ENCODE peak calls at places on chromosomes 1 and 21, in five cellular contexts. One of them, this sample, is unnamed.

GRCh38 chr1:15668089-15668754 is 15.9 kb upstream of the PLEKHM2 start:
- DNase-seq in psoas muscle: no peak
- DNase-seq in lower lobe of right lung: no peak
- DNase-seq in uterus: no peak
- DNase-seq in fibroblast of mammary gland: no peak
- DNase-seq in this sample: no peak

GRCh38 chr1:156262461-156263287 is 14.8 kb upstream of the PAQR6 start:
- DNase-seq in psoas muscle: no peak
- DNase-seq in lower lobe of right lung: no peak
- DNase-seq in uterus: no peak
- DNase-seq in fibroblast of mammary gland: peak
- DNase-seq in this sample: peak

GRCh38 chr1:29746076-29746665 is 509.8 kb downstream of the PTPRU start:
- DNase-seq in psoas muscle: no peak
- DNase-seq in lower lobe of right lung: no peak
- DNase-seq in uterus: no peak
- DNase-seq in fibroblast of mammary gland: no peak
- DNase-seq in this sample: no peak

GRCh38 chr1:26126321-26127084 is 14.9 kb downstream of the PDIK1L start:
- DNase-seq in psoas muscle: no peak
- DNase-seq in lower lobe of right lung: no peak
- DNase-seq in uterus: no peak
- DNase-seq in fibroblast of mammary gland: peak
- DNase-seq in this sample: peak

GRCh38 chr1:65075123-65075976 is 72.7 kb upstream of the AK4 start:
- DNase-seq in psoas muscle: no peak
- DNase-seq in lower lobe of right lung: no peak
- DNase-seq in uterus: peak
- DNase-seq in fibroblast of mammary gland: peak
- DNase-seq in this sample: peak

GRCh38 chr1:214332950-214333798 is 52.2 kb downstream of the SMYD2 start:
- DNase-seq in psoas muscle: peak
- DNase-seq in lower lobe of right lung: no peak
- DNase-seq in uterus: peak
- DNase-seq in fibroblast of mammary gland: peak
- DNase-seq in this sample: peak

GRCh38 chr1:147591246-147591891 is 50.1 kb downstream of the BCL9 start:
- DNase-seq in psoas muscle: no peak
- DNase-seq in lower lobe of right lung: no peak
- DNase-seq in uterus: no peak
- DNase-seq in fibroblast of mammary gland: no peak
- DNase-seq in this sample: no peak

GRCh38 chr21:38036016-38036415 is 119.8 kb upstream of the KCNJ6 start:
- DNase-seq in psoas muscle: no peak
- DNase-seq in lower lobe of right lung: no peak
- DNase-seq in uterus: no peak
- DNase-seq in fibroblast of mammary gland: no peak
- DNase-seq in this sample: no peak

GRCh38 chr21:26064506-26064905 is 106.1 kb downstream of the APP start:
- DNase-seq in psoas muscle: no peak
- DNase-seq in lower lobe of right lung: no peak
- DNase-seq in uterus: no peak
- DNase-seq in fibroblast of mammary gland: no peak
- DNase-seq in this sample: no peak

GRCh38 chr1:4023678-4024077 is 123.6 kb upstream of the C1orf174 start:
- DNase-seq in psoas muscle: no peak
- DNase-seq in lower lobe of right lung: no peak
- DNase-seq in uterus: no peak
- DNase-seq in fibroblast of mammary gland: no peak
- DNase-seq in this sample: no peak

GRCh38 chr1:151596166-151596933 is 15.5 kb upstream of the SNX27 start:
- DNase-seq in psoas muscle: no peak
- DNase-seq in lower lobe of right lung: no peak
- DNase-seq in uterus: no peak
- DNase-seq in fibroblast of mammary gland: no peak
- DNase-seq in this sample: no peak

GRCh38 chr1:231242516-231243198 is 1.6 kb downstream of the GNPAT start:
- DNase-seq in psoas muscle: no peak
- DNase-seq in lower lobe of right lung: no peak
- DNase-seq in uterus: no peak
- DNase-seq in fibroblast of mammary gland: peak
- DNase-seq in this sample: no peak

GRCh38 chr1:93180723-93181613 is at the start of gene CCDC18:
- DNase-seq in psoas muscle: no peak
- DNase-seq in lower lobe of right lung: no peak
- DNase-seq in uterus: no peak
- DNase-seq in fibroblast of mammary gland: peak
- DNase-seq in this sample: no peak

GRCh38 chr21:46216132-46216747 is 12.3 kb downstream of the LSS start:
- DNase-seq in psoas muscle: no peak
- DNase-seq in lower lobe of right lung: no peak
- DNase-seq in uterus: peak
- DNase-seq in fibroblast of mammary gland: no peak
- DNase-seq in this sample: no peak

GRCh38 chr21:46215436-46216131 is 13.0 kb downstream of the LSS start:
- DNase-seq in psoas muscle: no peak
- DNase-seq in lower lobe of right lung: no peak
- DNase-seq in uterus: peak
- DNase-seq in fibroblast of mammary gland: no peak
- DNase-seq in this sample: no peak

GRCh38 chr21:46212721-46213484 is 15.7 kb downstream of the LSS start:
- DNase-seq in psoas muscle: no peak
- DNase-seq in lower lobe of right lung: peak
- DNase-seq in uterus: peak
- DNase-seq in fibroblast of mammary gland: no peak
- DNase-seq in this sample: no peak

GRCh38 chr21:46213620-46214286 is 14.8 kb downstream of the LSS start:
- DNase-seq in psoas muscle: no peak
- DNase-seq in lower lobe of right lung: no peak
- DNase-seq in uterus: peak
- DNase-seq in fibroblast of mammary gland: no peak
- DNase-seq in this sample: no peak

DNA sequence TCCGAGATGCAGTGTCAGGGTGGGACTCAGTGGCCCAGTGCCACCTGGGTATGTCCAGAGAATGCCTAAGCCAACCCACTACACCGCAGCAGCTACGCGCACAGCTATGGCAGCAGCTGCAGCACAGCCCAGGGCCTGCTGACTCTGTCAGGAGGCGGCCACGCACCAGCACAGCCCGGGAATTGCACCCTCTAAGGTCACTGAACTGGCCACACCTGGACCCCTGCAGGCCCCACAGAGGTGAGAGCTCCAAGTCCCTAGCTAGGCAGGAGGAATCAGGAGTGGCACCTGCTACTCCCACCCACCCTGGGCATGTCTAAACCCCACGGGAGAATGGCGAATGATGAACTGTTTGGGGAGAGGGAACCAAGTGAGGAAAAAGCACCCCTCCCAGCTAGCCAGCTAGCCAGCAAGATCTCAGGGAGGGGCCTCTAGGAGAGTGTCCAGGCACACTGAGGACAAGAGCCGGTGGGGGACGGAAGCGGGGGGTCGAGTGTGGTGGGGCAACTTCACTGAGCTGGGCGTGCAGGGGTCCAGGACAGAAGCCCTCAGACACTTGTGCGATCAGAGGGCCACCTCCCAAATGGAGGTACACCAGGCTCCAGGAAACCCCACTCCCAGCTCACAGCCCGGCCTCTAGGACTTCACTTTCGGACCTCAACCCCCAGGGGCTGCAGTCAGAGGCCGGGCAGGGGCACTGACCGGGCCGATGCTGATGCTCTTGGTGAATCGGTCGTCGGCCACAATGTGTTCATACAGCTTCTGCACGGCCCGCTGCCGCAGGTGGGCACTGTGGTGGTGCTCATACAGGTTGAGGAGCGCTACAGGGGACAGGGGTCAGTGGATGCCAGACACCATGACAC is 13.9 kb downstream of the LSS start:
- DNase-seq in psoas muscle: no peak
- DNase-seq in lower lobe of right lung: peak
- DNase-seq in uterus: peak
- DNase-seq in fibroblast of mammary gland: no peak
- DNase-seq in this sample: no peak
- H3K4me3 ChIP-seq in psoas muscle: no peak
- H3K4me3 ChIP-seq in lower lobe of right lung: no peak
- H3K4me3 ChIP-seq in uterus: no peak
- H3K4me3 ChIP-seq in fibroblast of mammary gland: no peak
- H3K4me3 ChIP-seq in this sample: no peak

DNA sequence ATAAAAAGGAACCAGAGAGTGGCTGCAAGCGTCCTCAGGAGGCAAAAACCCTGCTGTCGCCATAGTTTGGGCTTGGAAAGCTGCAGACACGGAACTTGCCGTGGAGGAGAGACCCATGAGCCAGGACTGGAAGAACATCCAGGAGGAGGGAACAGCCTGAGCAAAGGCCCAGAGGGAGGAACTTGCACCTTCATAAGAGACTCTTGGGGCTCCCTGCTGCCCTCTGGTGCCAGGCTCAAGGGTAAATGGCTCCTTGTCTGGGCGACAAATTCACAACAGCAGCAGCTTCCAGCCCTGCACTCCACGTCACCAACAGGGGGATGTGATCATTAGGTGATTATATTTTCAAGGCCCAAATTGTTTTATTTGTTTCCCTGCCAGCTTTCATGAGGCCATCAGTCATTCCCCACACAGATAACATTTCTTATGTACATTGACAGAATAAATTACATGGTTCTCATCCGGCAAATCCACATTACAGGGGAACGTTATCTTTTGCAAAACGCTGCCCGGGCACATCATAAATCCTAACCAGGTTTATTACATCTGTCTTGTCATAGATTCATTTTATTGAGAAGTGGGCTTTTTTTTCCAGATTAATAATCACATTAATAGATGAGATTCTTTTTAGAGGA is 143.0 kb upstream of the GRIK3 start:
- DNase-seq in psoas muscle: no peak
- DNase-seq in lower lobe of right lung: peak
- DNase-seq in uterus: no peak
- DNase-seq in fibroblast of mammary gland: peak
- DNase-seq in this sample: no peak
- TF ChIP-seq CTCF in psoas muscle: peak
- TF ChIP-seq CTCF in lower lobe of right lung: peak
- TF ChIP-seq CTCF in uterus: no peak
- TF ChIP-seq CTCF in fibroblast of mammary gland: peak
- TF ChIP-seq CTCF in this sample: peak

DNA sequence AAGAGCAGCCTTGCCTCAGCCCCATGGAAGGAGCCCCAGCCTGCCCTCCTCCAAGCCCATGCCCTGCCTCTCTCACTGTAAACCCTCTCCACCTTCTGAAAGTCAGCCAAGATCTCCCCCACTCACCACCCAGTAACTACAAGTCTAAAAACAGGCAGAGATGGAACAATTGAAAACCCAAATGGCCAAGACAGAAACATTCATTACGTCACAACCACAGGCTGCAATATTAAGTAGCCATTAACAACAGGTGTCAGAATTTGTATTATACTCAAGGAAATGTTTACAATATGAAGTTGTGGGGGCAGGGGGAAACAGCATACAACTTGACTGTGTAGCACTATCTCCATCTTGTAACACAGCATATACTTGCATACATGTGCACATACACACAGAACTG is 2.4 kb downstream of the IRF6 start:
- DNase-seq in psoas muscle: no peak
- DNase-seq in lower lobe of right lung: no peak
- DNase-seq in uterus: no peak
- DNase-seq in fibroblast of mammary gland: no peak
- DNase-seq in this sample: no peak
- H3K4me3 ChIP-seq in psoas muscle: no peak
- H3K4me3 ChIP-seq in lower lobe of right lung: no peak
- H3K4me3 ChIP-seq in uterus: no peak
- H3K4me3 ChIP-seq in fibroblast of mammary gland: no peak
- H3K4me3 ChIP-seq in this sample: no peak

GRCh38 chr1:22839806-22840205 is 129.2 kb downstream of the EPHB2 start:
- DNase-seq in psoas muscle: no peak
- DNase-seq in lower lobe of right lung: no peak
- DNase-seq in uterus: no peak
- DNase-seq in fibroblast of mammary gland: no peak
- DNase-seq in this sample: no peak

GRCh38 chr1:22841142-22841541 is 130.5 kb downstream of the EPHB2 start:
- DNase-seq in psoas muscle: no peak
- DNase-seq in lower lobe of right lung: no peak
- DNase-seq in uterus: no peak
- DNase-seq in fibroblast of mammary gland: no peak
- DNase-seq in this sample: no peak

GRCh38 chr1:22836846-22837245 is 126.2 kb downstream of the EPHB2 start:
- DNase-seq in psoas muscle: no peak
- DNase-seq in lower lobe of right lung: no peak
- DNase-seq in uterus: no peak
- DNase-seq in fibroblast of mammary gland: no peak
- DNase-seq in this sample: no peak

GRCh38 chr1:22837332-22837731 is 126.7 kb downstream of the EPHB2 start:
- DNase-seq in psoas muscle: no peak
- DNase-seq in lower lobe of right lung: no peak
- DNase-seq in uterus: no peak
- DNase-seq in fibroblast of mammary gland: no peak
- DNase-seq in this sample: no peak

DNA sequence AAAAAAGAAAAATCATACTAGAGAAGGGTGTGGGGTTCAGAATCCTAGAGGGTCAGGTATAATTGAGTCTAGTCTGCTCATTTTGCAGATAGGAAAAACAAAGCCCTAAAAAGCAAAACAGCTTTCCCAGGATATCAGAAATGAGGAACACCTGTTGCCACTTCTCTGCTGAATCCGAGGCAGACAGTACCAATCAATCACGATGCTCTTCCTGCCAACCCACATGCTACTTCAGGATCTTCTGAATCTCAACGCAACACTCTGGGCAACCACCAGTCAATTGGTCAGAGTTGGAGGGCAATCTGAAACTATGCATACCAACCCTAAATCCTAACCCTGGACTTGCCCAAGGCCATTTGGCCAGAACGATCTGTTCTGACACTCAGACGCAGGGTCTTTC is 128.3 kb downstream of the EPHB2 start:
- DNase-seq in psoas muscle: no peak
- DNase-seq in lower lobe of right lung: no peak
- DNase-seq in uterus: no peak
- DNase-seq in fibroblast of mammary gland: no peak
- DNase-seq in this sample: no peak
- TF ChIP-seq CTCF in psoas muscle: no peak
- TF ChIP-seq CTCF in lower lobe of right lung: no peak
- TF ChIP-seq CTCF in uterus: no peak
- TF ChIP-seq CTCF in fibroblast of mammary gland: no peak
- TF ChIP-seq CTCF in this sample: no peak

DNA sequence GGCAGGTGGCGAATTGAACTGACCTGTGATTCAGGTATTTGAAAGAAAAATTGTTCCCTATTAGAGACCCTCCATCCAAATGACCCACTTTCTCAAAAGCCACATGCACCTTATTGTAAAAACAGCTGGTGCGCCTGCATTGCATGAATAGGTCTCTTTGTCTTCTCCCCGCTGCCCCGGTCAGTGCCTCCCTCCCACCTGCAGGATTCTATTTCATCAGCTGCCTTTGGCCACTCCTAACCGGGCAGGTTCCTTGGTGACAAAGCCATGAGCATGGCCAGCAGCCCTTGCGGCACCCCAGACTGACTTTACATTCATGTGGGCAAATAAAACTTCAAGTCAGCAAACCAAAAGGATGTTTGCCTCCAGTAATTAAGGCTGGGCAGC is 6.4 kb downstream of the TMPRSS3 start:
- DNase-seq in psoas muscle: no peak
- DNase-seq in lower lobe of right lung: no peak
- DNase-seq in uterus: no peak
- DNase-seq in fibroblast of mammary gland: no peak
- DNase-seq in this sample: no peak
- H3K4me3 ChIP-seq in psoas muscle: no peak
- H3K4me3 ChIP-seq in lower lobe of right lung: no peak
- H3K4me3 ChIP-seq in uterus: no peak
- H3K4me3 ChIP-seq in fibroblast of mammary gland: no peak
- H3K4me3 ChIP-seq in this sample: no peak

This sample was measured in astrocyte of the spinal cord.